ENCODE peak calls at places on chromosomes 11 and 22, in six cellular contexts. N, G, I, M, V and J are unnamed samples.

GRCh38 chr11:14644396-14645246 is 1.0 kb downstream of the PDE3B start:
- DNase-seq in N (no peak), G (peak; percentile 39), I (peak; percentile 28), M (peak; percentile 68), V (peak; percentile 71), J (peak; percentile 16)

GRCh38 chr11:35992551-35992950 is 48.7 kb downstream of the LDLRAD3 start:
- DNase-seq in N (no peak), G (no peak), I (no peak), M (no peak), V (no peak), J (no peak)

GRCh38 chr22:24728790-24729637 is 45.5 kb downstream of the PIWIL3 start:
- DNase-seq in N (peak; percentile 43), G (no peak), I (no peak), M (no peak), V (no peak), J (no peak)

GRCh38 chr11:114821626-114822025 is 143.3 kb downstream of the NXPE2 start:
- DNase-seq in N (no peak), G (no peak), I (no peak), M (no peak), V (no peak), J (no peak)

GRCh38 chr22:27682438-27682837 is 119.1 kb downstream of the MN1 start:
- DNase-seq in N (no peak), G (no peak), I (no peak), M (no peak), V (no peak), J (no peak)

GRCh38 chr11:20087118-20087521 is 73.2 kb downstream of the DBX1 start:
- DNase-seq in N (no peak), G (no peak), I (no peak), M (no peak), V (no peak), J (no peak)

GRCh38 chr11:113521737-113522517 is 46.7 kb upstream of the DRD2 start:
- DNase-seq in N (no peak), G (no peak), I (no peak), M (no peak), V (no peak), J (no peak)

GRCh38 chr11:122157540-122158173 is 41.6 kb upstream of the BLID start:
- DNase-seq in N (no peak), G (peak; percentile 7), I (no peak), M (no peak), V (no peak), J (no peak)

GRCh38 chr11:26187639-26188038 is 144.3 kb upstream of the ANO3 start:
- DNase-seq in N (no peak), G (no peak), I (no peak), M (no peak), V (no peak), J (no peak)

GRCh38 chr22:49586244-49586748 is 241.4 kb downstream of the BRD1 start:
- DNase-seq in N (no peak), G (no peak), I (no peak), M (no peak), V (no peak), J (no peak)

GRCh38 chr22:49983148-49984042 is 22.8 kb downstream of the PIM3 start:
- DNase-seq in N (peak; percentile 30), G (no peak), I (no peak), M (no peak), V (no peak), J (no peak)

GRCh38 chr11:855796-856195 is 13.1 kb downstream of the TSPAN4 start:
- DNase-seq in N (no peak), G (no peak), I (no peak), M (no peak), V (no peak), J (no peak)

GRCh38 chr22:37147186-37147990 is 2.3 kb downstream of the IL2RB start:
- DNase-seq in N (no peak), G (no peak), I (no peak), M (no peak), V (no peak), J (no peak)

GRCh38 chr22:19122143-19122751 is at the start of gene DGCR2:
- DNase-seq in N (peak; percentile 97), G (peak; percentile 98), I (peak; percentile 87), M (peak; percentile 98), V (peak; percentile 95), J (peak; percentile 80)
- H3K27ac ChIP-seq in N (peak within 1 kb of the TSS; percentile 83), G (peak within 1 kb of the TSS; percentile 96), I (peak within 1 kb of the TSS; percentile 96), M (peak within 1 kb of the TSS; percentile 95), V (peak within 1 kb of the TSS; percentile 91), J (no peak within 1 kb of the TSS)

GRCh38 chr11:12235945-12236743 is 125.8 kb downstream of the MICAL2 start:
- DNase-seq in N (no peak), G (peak; percentile 67), I (peak; percentile 58), M (no peak), V (peak; percentile 76), J (peak; percentile 25)

GRCh38 chr11:12235549-12235944 is 125.2 kb downstream of the MICAL2 start:
- DNase-seq in N (peak; percentile 39), G (no peak), I (no peak), M (no peak), V (no peak), J (no peak)

GRCh38 chr11:12238420-12238819 is 128.0 kb downstream of the MICAL2 start:
- DNase-seq in N (no peak), G (no peak), I (no peak), M (no peak), V (no peak), J (no peak)

GRCh38 chr11:12236744-12237101 is 126.3 kb downstream of the MICAL2 start:
- DNase-seq in N (no peak), G (no peak), I (no peak), M (no peak), V (no peak), J (no peak)

DNA sequence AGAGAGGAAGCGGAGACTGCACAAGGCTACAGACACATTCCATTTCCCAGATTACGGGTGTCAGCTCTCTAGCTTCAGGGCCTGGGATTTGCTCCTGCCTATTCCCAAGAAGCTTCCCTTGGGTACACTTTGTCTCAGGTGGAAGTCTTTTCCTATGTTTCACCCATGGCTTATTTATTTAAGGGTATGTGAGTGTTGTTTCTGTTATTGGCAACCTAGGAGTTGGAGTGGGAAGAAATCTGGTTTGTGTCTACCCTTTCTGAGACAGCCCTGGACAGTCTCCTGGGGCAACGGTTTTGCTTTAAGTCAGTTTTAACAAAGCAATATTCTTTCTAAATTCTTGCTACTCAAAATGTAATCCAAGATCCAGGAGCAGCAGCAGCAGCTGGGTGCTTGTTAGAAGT is 127.0 kb downstream of the MICAL2 start:
- DNase-seq in N (no peak), G (no peak), I (no peak), M (peak; percentile 84), V (no peak), J (no peak)
- H3K4me1 ChIP-seq in N (peaks cover 7% of the 10 kb centered on the region), G (no peaks in the 10 kb centered on the region), I (peaks cover 51% of the 10 kb centered on the region), M (no peaks in the 10 kb centered on the region), V (peaks cover 21% of the 10 kb centered on the region), J (peaks cover 2% of the 10 kb centered on the region)

GRCh38 chr11:61951484-61952135 is 1.5 kb downstream of the BEST1 start:
- DNase-seq in N (peak; percentile 16), G (no peak), I (no peak), M (peak; percentile 51), V (no peak), J (no peak)
- H3K27ac ChIP-seq in N (no peak overlapping the region), G (no peak overlapping the region), I (peak overlapping the region; percentile 88), M (no peak overlapping the region), V (no peak overlapping the region), J (no peak overlapping the region)

DNA sequence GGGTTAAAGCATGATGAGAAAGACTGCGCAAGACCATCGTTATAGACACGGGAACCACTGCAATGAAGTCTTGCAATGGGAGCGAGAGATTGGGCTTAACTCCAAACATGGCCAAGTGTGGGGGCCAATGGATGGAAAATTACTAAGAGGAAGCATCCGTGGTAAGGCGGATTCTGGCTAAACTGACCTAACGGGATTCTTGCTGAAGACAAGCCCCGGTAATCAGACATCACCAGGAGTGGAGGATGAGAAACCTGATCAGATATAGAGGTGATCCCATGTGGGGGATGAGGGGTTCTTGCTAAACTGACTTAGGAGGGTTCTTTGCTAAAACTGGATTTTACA is 5.8 kb upstream of the SYNGR1 start:
- DNase-seq in N (no peak), G (no peak), I (no peak), M (no peak), V (no peak), J (no peak)
- H3K4me1 ChIP-seq in N (no peaks in the 10 kb centered on the region), G (no peaks in the 10 kb centered on the region), I (peaks cover 5% of the 10 kb centered on the region), M (no peaks in the 10 kb centered on the region), V (peaks cover under 1% of the 10 kb centered on the region), J (peaks cover 3% of the 10 kb centered on the region)

DNA sequence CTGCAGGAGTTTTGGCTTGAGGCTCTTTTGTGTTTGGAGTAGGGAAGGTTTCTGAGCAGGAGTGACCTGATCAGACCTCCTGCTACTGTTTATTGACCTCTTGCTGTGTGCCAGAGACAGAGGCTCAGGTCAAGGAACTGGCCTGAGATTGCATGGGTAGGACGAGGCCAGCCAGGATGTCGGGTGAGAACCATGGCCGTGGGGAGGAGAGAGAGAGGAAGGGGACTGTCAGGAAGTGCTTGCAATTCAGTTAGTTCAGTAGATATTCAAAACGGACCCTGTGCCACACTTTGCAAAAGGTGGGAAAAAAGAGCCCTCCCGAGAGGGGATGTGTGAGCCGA is 14.0 kb downstream of the TBC1D22A start:
- DNase-seq in N (no peak), G (no peak), I (no peak), M (no peak), V (no peak), J (no peak)
- H3K27ac ChIP-seq in N (no peak overlapping the region), G (no peak overlapping the region), I (peak overlapping the region; percentile 96), M (no peak overlapping the region), V (peak overlapping the region; percentile 70), J (no peak overlapping the region)